ENCODE peak calls at places on chromosomes 2 and 18, in five cellular contexts. M is T-helper 1 cell, V is NCI-H1105 treated with DMSO at 0.1 percent for 48 hours, G is ACHN, Q is ELF-1. Y is an unnamed sample.

GRCh38 chr2:56313541-56313940 is 129.8 kb downstream of the CCDC85A start:
- DNase-seq in Q (no peak), V (peak; percentile 21), G (no peak), M (no peak), Y (no peak)

GRCh38 chr2:63034575-63034974 is 16.1 kb upstream of the OTX1 start:
- DNase-seq in V (no peak), M (no peak), G (no peak), Q (no peak), Y (no peak)

GRCh38 chr2:95041060-95041823 is 15.7 kb downstream of the MAL start:
- DNase-seq in M (no peak), Q (no peak), V (no peak), G (no peak), Y (no peak)

GRCh38 chr2:196601430-196602306 is 37.8 kb upstream of the CCDC150 start:
- DNase-seq in V (no peak), Q (peak; percentile 21), G (peak; percentile 60), M (no peak), Y (peak; percentile 9)

GRCh38 chr18:45408218-45408617 is 207.1 kb upstream of the SLC14A2 start:
- DNase-seq in Q (no peak), M (no peak), G (no peak), V (no peak), Y (no peak)

GRCh38 chr2:70090706-70091334 is 3.5 kb downstream of the PCBP1 start:
- DNase-seq in V (no peak), M (no peak), Q (no peak), G (no peak), Y (no peak)

GRCh38 chr2:204545861-204546773 is 842 bp downstream of the PARD3B start:
- DNase-seq in M (no peak), V (peak; percentile 59), G (peak; percentile 17), Q (peak; percentile 30), Y (peak; percentile 12)

GRCh38 chr2:45173513-45173912 is 164.3 kb upstream of the SIX2 start:
- DNase-seq in G (peak; percentile 89), Q (no peak), M (no peak), V (no peak), Y (peak; percentile 89)

GRCh38 chr2:2324565-2325101 is 6.4 kb downstream of the MYT1L start:
- DNase-seq in G (no peak), V (no peak), Q (peak; percentile 32), M (no peak), Y (no peak)

GRCh38 chr2:61291851-61292575 is 130.0 kb downstream of the C2orf74 start:
- DNase-seq in V (no peak), M (no peak), Q (no peak), G (no peak), Y (no peak)

GRCh38 chr2:23673830-23674679 is 252.9 kb downstream of the ATAD2B start:
- DNase-seq in V (no peak), M (no peak), Q (peak; percentile 56), G (peak; percentile 42), Y (peak; percentile 10)

GRCh38 chr2:177930916-177931315 is 141.7 kb downstream of the PDE11A start:
- DNase-seq in V (no peak), G (no peak), M (no peak), Q (no peak), Y (no peak)

GRCh38 chr2:186561467-186562208 is 28.2 kb upstream of the ITGAV start:
- DNase-seq in Q (peak; percentile 28), V (no peak), G (no peak), M (no peak), Y (no peak)

GRCh38 chr18:67862069-67862468 is 345.5 kb upstream of the DSEL start:
- DNase-seq in V (no peak), Q (no peak), G (no peak), M (no peak), Y (no peak)

Y was measured in kidney glomerular epithelial cell.